ENCODE peak calls at places on chromosomes 16 and 17, in five cellular contexts. U is tibial nerve, A is K562, O is esophagus muscularis mucosa, C is A549. F is an unnamed sample.

GRCh38 chr17:11404431-11404830 is 163.4 kb downstream of the SHISA6 start:
- DNase-seq in A (no peak), O (no peak), U (no peak), C (no peak), F (no peak)

GRCh38 chr16:56281256-56281805 is 90.0 kb downstream of the GNAO1 start:
- DNase-seq in U (no peak), C (no peak), A (peak; percentile 73), O (no peak), F (no peak)

GRCh38 chr17:16417896-16418683 is 2.7 kb downstream of the TRPV2 start:
- DNase-seq in U (no peak), C (no peak), O (no peak), A (no peak), F (no peak)

GRCh38 chr17:82805254-82805653 is 34.6 kb downstream of the ZNF750 start:
- DNase-seq in A (no peak), C (no peak), U (no peak), O (no peak), F (no peak)

GRCh38 chr17:81500026-81500425 is 12.6 kb downstream of the ACTG1 start:
- DNase-seq in C (peak; percentile 57), A (no peak), O (no peak), U (no peak), F (no peak)

GRCh38 chr17:43217614-43218087 is 6.0 kb downstream of the TMEM106A start:
- DNase-seq in A (no peak), O (no peak), U (no peak), C (no peak), F (no peak)

GRCh38 chr17:36937001-36937960 is at the start of gene LHX1:
- DNase-seq in C (no peak), O (no peak), A (no peak), U (no peak), F (no peak)

GRCh38 chr16:27174798-27175197 is 28.5 kb upstream of the KDM8 start:
- DNase-seq in A (peak; percentile 37), C (peak; percentile 78), U (no peak), O (no peak), F (no peak)

GRCh38 chr16:19410435-19411153 is 7.1 kb upstream of the TMC5 start:
- DNase-seq in U (no peak), O (no peak), A (no peak), C (peak; percentile 70), F (no peak)

GRCh38 chr16:50302472-50303005 is 36.2 kb downstream of the ADCY7 start:
- DNase-seq in O (no peak), C (no peak), U (no peak), A (no peak), F (peak; percentile 78)

GRCh38 chr16:11094075-11094593 is 149.8 kb downstream of the CLEC16A start:
- DNase-seq in U (no peak), A (peak; percentile 76), O (no peak), C (no peak), F (no peak)

GRCh38 chr17:8068736-8069586 is 18.6 kb downstream of the ALOX12B start:
- DNase-seq in C (no peak), U (peak; percentile 8), A (no peak), O (no peak), F (no peak)

GRCh38 chr16:75097941-75098897 is 18.4 kb downstream of the LDHD start:
- DNase-seq in C (no peak), O (no peak), A (no peak), U (no peak), F (no peak)

GRCh38 chr16:17803625-17804410 is 333.1 kb upstream of the XYLT1 start:
- DNase-seq in O (peak; percentile 17), U (no peak), C (peak; percentile 34), A (no peak), F (no peak)

GRCh38 chr17:2068589-2069051 is 13.7 kb downstream of the HIC1 start:
- DNase-seq in U (no peak), A (no peak), C (no peak), O (no peak), F (peak; percentile 67)

GRCh38 chr17:82825540-82826124 is 14.2 kb downstream of the ZNF750 start:
- DNase-seq in A (no peak), C (no peak), U (no peak), O (no peak), F (no peak)

GRCh38 chr16:53741546-53741945 is 37.6 kb downstream of the FTO start:
- DNase-seq in U (no peak), C (no peak), O (no peak), A (no peak), F (no peak)

GRCh38 chr17:56665864-56666263 is 72.4 kb downstream of the NOG start:
- DNase-seq in A (no peak), U (no peak), C (no peak), O (no peak), F (no peak)

GRCh38 chr16:649646-650045 is 481 bp downstream of the WDR90 start:
- DNase-seq in A (no peak), C (no peak), U (no peak), O (no peak), F (no peak)

GRCh38 chr16:69166221-69166833 is 20.6 kb upstream of the SNTB2 start:
- DNase-seq in C (no peak), U (no peak), O (no peak), A (peak; percentile 29), F (no peak)

GRCh38 chr16:56267888-56268287 is 76.6 kb downstream of the GNAO1 start:
- DNase-seq in A (no peak), C (no peak), O (no peak), U (no peak), F (no peak)

GRCh38 chr17:44655983-44656700 is at the start of gene MEIOC:
- DNase-seq in O (no peak), C (peak; percentile 95), U (no peak), A (no peak), F (no peak)

GRCh38 chr17:77450742-77451270 is 310.0 kb downstream of the SEC14L1 start:
- DNase-seq in C (no peak), U (no peak), A (no peak), O (no peak), F (no peak)

DNA sequence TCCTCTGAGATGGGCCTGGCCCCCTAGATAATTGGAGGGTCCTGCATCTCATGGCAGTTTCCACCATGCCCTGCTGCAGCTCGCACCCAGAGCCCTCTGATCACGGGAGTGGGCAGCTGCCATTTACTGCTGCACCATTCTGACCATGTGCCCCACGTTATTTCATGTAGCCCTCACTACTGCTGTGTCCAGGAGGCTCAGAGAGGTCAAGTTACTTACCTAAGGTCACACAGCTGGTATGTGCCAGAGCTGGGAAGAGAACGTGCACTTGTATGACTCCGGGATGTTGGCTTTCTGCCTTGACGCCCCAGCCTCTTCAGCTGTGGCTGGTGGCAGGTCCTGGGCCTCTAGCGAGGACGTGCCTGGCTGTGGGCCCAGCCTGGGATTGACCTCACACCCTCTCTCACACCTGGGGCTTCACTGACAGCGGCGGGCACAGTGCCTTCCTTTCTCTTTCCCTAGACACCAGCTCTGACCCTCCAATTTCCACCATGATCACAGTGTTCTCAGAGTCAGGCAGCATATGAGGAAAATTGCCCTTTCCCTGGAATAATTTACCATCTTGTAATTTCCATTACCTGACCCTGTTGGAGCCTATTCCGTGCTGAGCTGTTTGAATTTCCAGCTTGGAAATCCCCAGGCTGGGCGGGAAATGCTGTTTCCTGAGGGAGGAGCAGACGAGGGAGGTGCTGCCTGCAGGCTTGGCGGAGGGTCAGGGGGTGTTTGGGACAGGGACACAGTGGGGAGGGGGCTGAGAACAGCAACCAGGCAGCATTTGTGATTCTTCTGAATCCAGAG is 18.6 kb upstream of the DOC2B start:
- DNase-seq in O (no peak), U (no peak), C (no peak), A (no peak), F (no peak)
- TF ChIP-seq EP300 in O (no peak), U (no peak), C (no peak), A (no peak), F (no peak)

GRCh38 chr16:66517586-66518263 is 32.2 kb downstream of the TK2 start:
- DNase-seq in C (peak; percentile 35), O (no peak), A (no peak), U (no peak), F (no peak)
- H3K4me3 ChIP-seq in C (peak overlapping the region; percentile 22), O (peak overlapping the region; percentile 24), A (peak overlapping the region; percentile 30), U (no peak overlapping the region), F (peak overlapping the region; percentile 21)

DNA sequence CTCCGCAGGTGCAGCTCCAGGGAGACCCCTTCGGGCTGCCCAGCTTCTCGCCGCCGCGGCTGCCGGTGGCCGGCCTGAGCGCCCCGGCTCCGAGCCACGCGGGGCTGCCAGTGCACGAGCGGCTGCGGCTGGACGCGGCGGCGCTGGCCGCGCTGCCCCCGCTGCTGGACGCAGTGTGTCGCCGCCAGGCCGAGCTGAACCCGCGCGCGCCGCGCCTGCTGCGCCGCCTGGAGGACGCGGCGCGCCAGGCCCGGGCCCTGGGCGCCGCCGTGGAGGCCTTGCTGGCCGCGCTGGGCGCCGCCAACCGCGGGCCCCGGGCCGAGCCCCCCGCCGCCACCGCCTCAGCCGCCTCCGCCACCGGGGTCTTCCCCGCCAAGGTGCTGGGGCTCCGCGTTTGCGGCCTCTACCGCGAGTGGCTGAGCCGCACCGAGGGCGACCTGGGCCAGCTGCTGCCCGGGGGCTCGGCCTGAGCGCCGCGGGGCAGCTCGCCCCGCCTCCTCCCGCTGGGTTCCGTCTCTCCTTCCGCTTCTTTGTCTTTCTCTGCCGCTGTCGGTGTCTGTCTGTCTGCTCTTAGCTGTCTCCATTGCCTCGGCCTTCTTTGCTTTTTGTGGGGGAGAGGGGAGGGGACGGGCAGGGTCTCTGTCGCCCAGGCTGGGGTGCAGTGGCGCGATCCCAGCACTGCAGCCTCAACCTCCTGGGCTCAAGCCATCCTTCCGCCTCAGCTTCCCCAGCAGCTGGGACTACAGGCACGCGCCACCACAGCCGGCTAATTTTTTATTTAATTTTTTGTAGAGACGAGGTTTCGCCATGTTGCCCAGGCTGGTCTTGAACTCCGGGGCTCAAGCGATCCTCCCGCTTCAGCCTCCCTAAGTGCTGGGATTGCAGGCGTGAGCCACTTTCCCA is 5.9 kb downstream of the CTF1 start:
- DNase-seq in A (peak; percentile 89), U (peak; percentile 32), C (peak; percentile 77), O (no peak), F (no peak)
- TF ChIP-seq CTCF in A (peak; percentile 7), U (peak; percentile 89), C (peak; percentile 79), O (peak; percentile 61), F (peak; percentile 34)

GRCh38 chr16:89036776-89037175 is 56.9 kb upstream of the ACSF3 start:
- DNase-seq in U (no peak), O (no peak), C (no peak), A (no peak), F (no peak)

GRCh38 chr16:89034573-89034961 is 57.6 kb upstream of the CBFA2T3 start:
- DNase-seq in A (no peak), U (no peak), O (no peak), C (no peak), F (peak; percentile 59)

GRCh38 chr16:89035698-89036570 is 57.7 kb upstream of the ACSF3 start:
- DNase-seq in C (no peak), O (no peak), U (no peak), A (no peak), F (no peak)

GRCh38 chr16:89033796-89034572 is 57.0 kb upstream of the CBFA2T3 start:
- DNase-seq in A (no peak), O (no peak), C (no peak), U (no peak), F (no peak)

DNA sequence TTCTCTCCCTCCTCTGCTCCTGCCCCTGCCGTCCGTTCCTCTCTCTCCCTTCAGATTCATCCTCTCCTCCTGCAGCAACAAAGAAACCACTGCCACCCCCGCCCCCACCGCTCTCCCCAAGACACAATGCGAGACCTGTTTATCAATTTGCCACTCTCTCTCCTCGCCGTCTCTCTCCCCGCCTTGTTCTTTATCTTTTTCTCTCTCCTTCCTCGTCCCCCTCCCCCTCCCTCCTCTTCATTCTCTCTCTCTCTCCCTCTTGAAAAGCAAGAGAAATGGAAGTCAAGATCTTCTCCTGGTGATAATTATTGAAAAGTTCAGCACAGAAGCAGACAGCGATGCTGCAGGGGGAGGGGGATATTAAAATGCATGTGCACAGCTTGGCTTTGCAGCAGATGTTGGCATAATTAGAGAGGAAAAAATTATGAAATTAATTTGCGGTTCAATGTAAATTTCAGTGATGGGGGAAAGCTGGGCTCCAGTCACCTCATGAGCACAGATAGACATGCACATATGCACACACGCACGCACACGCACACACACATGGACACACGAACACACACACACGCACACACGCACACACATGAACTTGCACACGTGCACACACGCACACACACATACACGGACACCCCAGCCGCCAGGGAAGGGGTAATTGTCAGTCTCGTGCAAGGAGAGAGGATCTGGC is 58.1 kb upstream of the CBFA2T3 start:
- DNase-seq in C (no peak), A (no peak), U (no peak), O (no peak), F (no peak)
- TF ChIP-seq EP300 in C (no peak), A (no peak), U (no peak), O (no peak), F (no peak)